ENCODE peak calls at places on chromosomes 13 and 19, in eight cellular contexts. F is thoracic aorta, U is Panc1, B is mesenchymal stem cell, L is pancreas, J is AG04450, H is cardiac muscle cell, W is sigmoid colon. P is an unnamed sample.

GRCh38 chr19:50460161-50460765 is 16.0 kb upstream of the EMC10 start:
- DNase-seq in J (no peak), F (no peak), W (no peak), U (no peak), B (no peak), L (no peak), H (no peak), P (no peak)

GRCh38 chr13:46852168-46852567 is 44.7 kb downstream of the HTR2A start:
- DNase-seq in W (no peak), U (no peak), B (no peak), L (no peak), H (no peak), F (no peak), J (no peak), P (no peak)

GRCh38 chr13:56201834-56202233 is 938.9 kb upstream of the PRR20A start:
- DNase-seq in W (no peak), F (no peak), L (no peak), U (no peak), H (no peak), B (no peak), J (no peak), P (no peak)

GRCh38 chr13:60583196-60583908 is 186.3 kb downstream of the TDRD3 start:
- DNase-seq in U (no peak), W (no peak), B (no peak), H (no peak), L (no peak), J (no peak), F (no peak), P (peak; percentile 63)

GRCh38 chr19:5323475-5323811 is 17.2 kb downstream of the PTPRS start:
- DNase-seq in W (no peak), H (no peak), L (no peak), U (no peak), F (no peak), B (no peak), J (no peak), P (no peak)

GRCh38 chr13:24717217-24717616 is 37.0 kb downstream of the ATP12A start:
- DNase-seq in J (no peak), L (no peak), H (no peak), F (no peak), U (no peak), B (no peak), W (no peak), P (no peak)

GRCh38 chr13:31765441-31765840 is 26.1 kb downstream of the RXFP2 start:
- DNase-seq in L (no peak), W (no peak), F (no peak), J (peak; percentile 55), B (peak; percentile 23), U (no peak), H (no peak), P (no peak)

GRCh38 chr13:44652223-44652622 is 76.1 kb upstream of the TSC22D1 start:
- DNase-seq in U (no peak), F (no peak), L (no peak), J (no peak), B (no peak), W (no peak), H (no peak), P (no peak)

GRCh38 chr13:39016789-39017188 is 21.1 kb downstream of the PROSER1 start:
- DNase-seq in U (no peak), B (peak; percentile 30), L (no peak), W (no peak), F (no peak), H (peak; percentile 21), J (no peak), P (peak; percentile 52)

GRCh38 chr19:50204811-50205675 is 1.6 kb downstream of the MYH14 start:
- DNase-seq in F (no peak), W (no peak), H (peak; percentile 52), L (peak; percentile 93), J (no peak), B (no peak), U (no peak), P (peak; percentile 97)

GRCh38 chr19:36436531-36436930 is 18.1 kb upstream of the ZFP82 start:
- DNase-seq in F (no peak), H (peak; percentile 13), B (no peak), U (no peak), W (no peak), L (no peak), J (no peak), P (no peak)

GRCh38 chr19:17865364-17866311 is 5.9 kb downstream of the RPL18A start:
- DNase-seq in H (no peak), U (no peak), F (no peak), W (no peak), J (no peak), L (no peak), B (no peak), P (peak; percentile 78)

GRCh38 chr19:15091918-15092753 is 10.1 kb downstream of the OR1I1 start:
- DNase-seq in J (peak; percentile 39), L (no peak), B (peak; percentile 77), W (peak; percentile 66), F (no peak), U (no peak), H (peak; percentile 73), P (peak; percentile 67)

GRCh38 chr13:82597737-82598136 is 1284.5 kb downstream of the SLITRK1 start:
- DNase-seq in H (no peak), U (no peak), W (no peak), F (no peak), J (no peak), L (no peak), B (no peak), P (peak; percentile 53)

GRCh38 chr13:26716984-26717383 is 43.6 kb downstream of the GPR12 start:
- DNase-seq in B (no peak), J (no peak), H (no peak), U (no peak), L (no peak), W (no peak), F (no peak), P (no peak)

GRCh38 chr13:62997038-62997619 is 1581.5 kb upstream of the PCDH20 start:
- DNase-seq in H (no peak), J (no peak), B (no peak), W (no peak), F (no peak), L (no peak), U (no peak), P (no peak)

GRCh38 chr19:12665281-12665573 is 1.3 kb downstream of the MAN2B1 start:
- DNase-seq in H (no peak), L (no peak), B (no peak), F (no peak), W (no peak), J (no peak), U (no peak), P (no peak)

GRCh38 chr19:49824662-49825061 is 6.6 kb downstream of the MED25 start:
- DNase-seq in F (no peak), L (no peak), H (no peak), J (no peak), B (no peak), U (no peak), W (no peak), P (no peak)

GRCh38 chr13:93235258-93236015 is 8.8 kb downstream of the GPC6 start:
- DNase-seq in J (no peak), W (peak; percentile 77), L (no peak), U (no peak), F (no peak), H (no peak), B (peak; percentile 49), P (no peak)

GRCh38 chr13:75365724-75366173 is 116.2 kb downstream of the TBC1D4 start:
- DNase-seq in U (peak; percentile 79), B (peak; percentile 86), F (no peak), L (no peak), W (no peak), H (no peak), J (peak; percentile 29), P (no peak)

GRCh38 chr19:18469245-18470107 is 31.5 kb upstream of the ISYNA1 start:
- DNase-seq in L (peak; percentile 87), H (peak; percentile 70), F (no peak), W (peak; percentile 84), U (no peak), J (no peak), B (peak; percentile 69), P (peak; percentile 93)

DNA sequence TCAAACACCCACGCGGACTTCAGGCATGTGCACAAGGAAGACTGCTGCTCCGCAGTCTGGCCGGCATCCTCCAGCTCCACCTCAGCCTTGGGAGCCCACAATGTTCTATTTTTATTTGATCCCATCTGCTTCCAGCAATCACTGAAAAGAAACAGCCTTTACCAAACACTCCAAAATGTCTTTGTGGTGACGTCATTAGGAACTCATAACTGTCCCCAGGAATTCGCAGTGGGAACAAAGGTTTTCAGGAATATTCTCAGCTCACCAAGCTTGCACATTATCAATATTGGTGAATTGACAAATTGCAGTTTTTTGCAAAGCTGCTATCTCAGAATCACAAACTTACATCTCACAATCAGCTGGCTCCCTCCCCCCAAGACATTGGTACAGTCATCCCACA is 15.2 kb upstream of the ZNF841 start:
- DNase-seq in B (no peak), W (no peak), F (no peak), H (no peak), J (no peak), L (no peak), U (no peak), P (no peak)
- H3K9me3 ChIP-seq in B (peaks cover 96% of the 10 kb centered on the region), W (peaks cover 49% of the 10 kb centered on the region), F (peaks cover 97% of the 10 kb centered on the region), H (peaks cover 27% of the 10 kb centered on the region), J (peaks cover 44% of the 10 kb centered on the region), L (peaks cover 13% of the 10 kb centered on the region), U (peaks cover 47% of the 10 kb centered on the region), P (peaks cover 100% of the 10 kb centered on the region)

GRCh38 chr19:57779220-57779845 is 9.9 kb downstream of the ZNF586 start:
- DNase-seq in B (no peak), J (no peak), W (no peak), H (no peak), F (no peak), U (no peak), L (no peak), P (no peak)
- H3K9me3 ChIP-seq in B (peaks cover 60% of the 10 kb centered on the region), J (peaks cover 59% of the 10 kb centered on the region), W (peaks cover 37% of the 10 kb centered on the region), H (no peaks in the 10 kb centered on the region), F (peaks cover 84% of the 10 kb centered on the region), U (peaks cover 69% of the 10 kb centered on the region), L (peaks cover 7% of the 10 kb centered on the region), P (peaks cover 14% of the 10 kb centered on the region)

DNA sequence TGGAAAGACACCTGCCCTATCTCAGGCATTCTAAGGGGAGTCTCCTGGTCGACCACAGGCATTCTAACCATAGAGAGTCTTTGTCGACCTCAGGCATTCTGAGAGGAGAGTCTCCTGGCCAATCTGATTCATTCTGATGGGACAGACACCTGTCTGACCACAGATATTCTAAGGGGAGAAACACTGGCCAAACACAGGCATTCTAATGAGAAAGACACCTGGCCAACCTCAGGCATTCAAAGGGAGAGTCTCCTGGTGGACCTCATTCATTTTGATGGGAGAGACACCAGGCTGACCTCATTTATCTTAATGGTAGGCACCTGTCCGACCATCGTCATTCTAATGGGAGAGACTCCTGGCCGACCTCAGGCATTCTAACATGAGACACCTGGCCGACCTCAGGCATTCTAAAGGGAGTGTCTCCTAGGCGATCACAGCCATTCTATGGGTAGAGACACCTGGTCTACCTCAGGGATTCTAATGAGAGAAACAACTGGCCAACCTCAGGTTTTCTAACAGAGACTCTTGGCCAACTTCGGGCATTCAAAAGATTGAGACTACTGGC is 1351.5 kb downstream of the UQCRFS1 start:
- DNase-seq in W (no peak), H (no peak), U (no peak), L (no peak), F (no peak), J (no peak), B (no peak), P (no peak)
- H3K9me3 ChIP-seq in W (peaks cover 20% of the 10 kb centered on the region), H (no peaks in the 10 kb centered on the region), U (peaks cover 8% of the 10 kb centered on the region), L (no peaks in the 10 kb centered on the region), F (peaks cover 46% of the 10 kb centered on the region), J (peaks cover 38% of the 10 kb centered on the region), B (peaks cover 13% of the 10 kb centered on the region), P (peaks cover 13% of the 10 kb centered on the region)

DNA sequence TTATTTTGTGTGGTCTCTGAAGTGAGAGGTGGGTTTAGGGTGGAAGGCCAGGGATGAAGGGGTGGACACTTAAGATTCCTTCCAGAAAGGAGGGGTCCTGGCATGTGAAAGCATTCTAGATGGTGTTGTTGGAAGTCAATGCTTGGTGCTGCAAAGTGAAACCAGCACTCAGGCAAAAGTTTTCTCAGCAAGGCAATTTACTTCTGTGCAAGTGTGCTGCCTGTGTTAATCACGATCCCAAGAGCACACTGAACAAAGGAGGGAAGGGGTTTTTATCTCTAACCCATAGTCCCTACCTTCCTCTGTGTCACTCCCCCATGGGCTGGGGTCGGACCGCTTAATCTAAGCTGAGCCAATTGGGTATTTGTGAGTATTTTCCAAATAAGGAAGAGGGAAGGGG is 1.3 kb downstream of the ZNF134 start:
- DNase-seq in W (no peak), U (no peak), F (no peak), J (no peak), L (no peak), B (no peak), H (no peak), P (no peak)
- H3K9me3 ChIP-seq in W (peaks cover 56% of the 10 kb centered on the region), U (peaks cover 66% of the 10 kb centered on the region), F (peaks cover 55% of the 10 kb centered on the region), J (peaks cover 60% of the 10 kb centered on the region), L (peaks cover 8% of the 10 kb centered on the region), B (peaks cover 55% of the 10 kb centered on the region), H (peaks cover 3% of the 10 kb centered on the region), P (peaks cover 66% of the 10 kb centered on the region)

P was measured in endodermal cell.